ENCODE peak calls at places on chromosome 13, in six cellular contexts. E is mammary epithelial cell, M is kidney, W is colonic mucosa, P is heart right ventricle, T is uterus. H is an unnamed sample.
A peak's percentile ranks its signal among the peaks of the same experiment; 100 is the strongest.

GRCh38 chr13:100254002-100254401 is 165.1 kb downstream of the PCCA start:
- DNase-seq in E (peak; percentile 29), M (no peak), W (no peak), P (no peak), T (no peak), H (no peak)

GRCh38 chr13:95641291-95641811 is 3.2 kb downstream of the DZIP1 start:
- DNase-seq in E (no peak), M (peak; percentile 75), W (no peak), P (no peak), T (peak; percentile 19), H (no peak)

GRCh38 chr13:67100723-67101122 is 129.4 kb downstream of the PCDH9 start:
- DNase-seq in E (no peak), M (no peak), W (no peak), P (no peak), T (no peak), H (no peak)

GRCh38 chr13:72458701-72459100 is 268.7 kb downstream of the MZT1 start:
- DNase-seq in E (peak; percentile 30), M (no peak), W (no peak), P (no peak), T (no peak), H (peak; percentile 7)

GRCh38 chr13:50589651-50590054 is 253.8 kb downstream of the DLEU7 start:
- DNase-seq in E (peak; percentile 77), M (no peak), W (no peak), P (no peak), T (no peak), H (peak; percentile 79)

GRCh38 chr13:26019881-26020535 is 31.8 kb downstream of the SHISA2 start:
- DNase-seq in E (no peak), M (no peak), W (no peak), P (no peak), T (no peak), H (no peak)

GRCh38 chr13:101552797-101553196 is 100.3 kb downstream of the ITGBL1 start:
- DNase-seq in E (peak; percentile 25), M (no peak), W (no peak), P (no peak), T (no peak), H (peak; percentile 27)

GRCh38 chr13:107713314-107713713 is 502.0 kb downstream of the LIG4 start:
- DNase-seq in E (no peak), M (no peak), W (no peak), P (no peak), T (no peak), H (no peak)

GRCh38 chr13:68358218-68358817 is 1128.2 kb upstream of the PCDH9 start:
- DNase-seq in E (no peak), M (no peak), W (no peak), P (no peak), T (no peak), H (no peak)

GRCh38 chr13:37106642-37107041 is 1.2 kb upstream of the CSNK1A1L start:
- DNase-seq in E (peak; percentile 3), M (no peak), W (no peak), P (no peak), T (no peak), H (no peak)

GRCh38 chr13:102400619-102401125 is 1.2 kb downstream of the FGF14 start:
- DNase-seq in E (peak; percentile 11), M (peak; percentile 69), W (no peak), P (no peak), T (peak; percentile 22), H (no peak)

DNA sequence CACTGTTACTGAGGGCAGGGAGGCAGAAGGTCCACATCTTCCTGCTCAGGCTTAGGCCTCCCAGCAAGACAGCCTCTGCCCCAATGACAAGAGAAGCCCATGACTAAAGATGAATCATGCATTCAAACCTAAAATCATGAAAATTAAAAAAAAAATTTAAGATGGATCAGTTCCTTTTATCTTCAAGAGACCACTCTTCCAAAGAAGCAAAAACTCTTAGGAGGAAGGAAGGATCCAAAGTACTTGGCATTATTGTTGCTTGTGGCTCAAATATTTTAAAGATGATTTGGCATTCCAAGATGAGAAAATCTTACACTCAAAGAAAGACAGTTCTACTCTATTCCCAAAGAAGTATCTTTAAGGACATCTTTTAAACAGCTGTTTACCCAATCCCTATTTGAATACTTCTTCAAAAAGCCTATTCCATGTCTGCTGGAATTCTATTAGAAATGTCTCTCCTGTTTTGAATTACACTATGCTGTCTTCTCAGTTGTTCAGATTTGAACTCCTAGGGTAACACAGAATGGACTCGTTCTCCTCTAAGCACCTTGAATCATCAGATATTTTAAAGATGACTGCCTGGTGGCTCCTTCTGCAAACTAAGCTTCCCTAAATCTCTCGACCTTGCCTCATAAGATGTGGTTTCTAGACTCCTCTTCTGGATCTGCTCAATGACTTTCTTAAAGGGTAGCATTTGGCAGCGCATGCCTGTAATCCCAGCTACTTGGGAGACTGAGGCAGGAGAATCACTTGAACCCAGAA is 7.0 kb downstream of the SERP2 start:
- DNase-seq in E (no peak), M (no peak), W (no peak), P (no peak), T (no peak), H (no peak)
- H3K27ac ChIP-seq in E (no peak overlapping the region), M (no peak overlapping the region), W (peak overlapping the region; percentile 16), P (no peak overlapping the region), T (no peak overlapping the region), H (no peak overlapping the region)

GRCh38 chr13:27789153-27789494 is 3.2 kb upstream of the GSX1 start:
- DNase-seq in E (no peak), M (no peak), W (no peak), P (no peak), T (no peak), H (no peak)

GRCh38 chr13:27788271-27788670 is 4.0 kb upstream of the GSX1 start:
- DNase-seq in E (no peak), M (no peak), W (no peak), P (no peak), T (no peak), H (no peak)

GRCh38 chr13:27791146-27791900 is 960 bp upstream of the GSX1 start:
- DNase-seq in E (no peak), M (no peak), W (no peak), P (no peak), T (no peak), H (no peak)

GRCh38 chr13:27790523-27790922 is 1.8 kb upstream of the GSX1 start:
- DNase-seq in E (no peak), M (no peak), W (no peak), P (no peak), T (no peak), H (no peak)

DNA sequence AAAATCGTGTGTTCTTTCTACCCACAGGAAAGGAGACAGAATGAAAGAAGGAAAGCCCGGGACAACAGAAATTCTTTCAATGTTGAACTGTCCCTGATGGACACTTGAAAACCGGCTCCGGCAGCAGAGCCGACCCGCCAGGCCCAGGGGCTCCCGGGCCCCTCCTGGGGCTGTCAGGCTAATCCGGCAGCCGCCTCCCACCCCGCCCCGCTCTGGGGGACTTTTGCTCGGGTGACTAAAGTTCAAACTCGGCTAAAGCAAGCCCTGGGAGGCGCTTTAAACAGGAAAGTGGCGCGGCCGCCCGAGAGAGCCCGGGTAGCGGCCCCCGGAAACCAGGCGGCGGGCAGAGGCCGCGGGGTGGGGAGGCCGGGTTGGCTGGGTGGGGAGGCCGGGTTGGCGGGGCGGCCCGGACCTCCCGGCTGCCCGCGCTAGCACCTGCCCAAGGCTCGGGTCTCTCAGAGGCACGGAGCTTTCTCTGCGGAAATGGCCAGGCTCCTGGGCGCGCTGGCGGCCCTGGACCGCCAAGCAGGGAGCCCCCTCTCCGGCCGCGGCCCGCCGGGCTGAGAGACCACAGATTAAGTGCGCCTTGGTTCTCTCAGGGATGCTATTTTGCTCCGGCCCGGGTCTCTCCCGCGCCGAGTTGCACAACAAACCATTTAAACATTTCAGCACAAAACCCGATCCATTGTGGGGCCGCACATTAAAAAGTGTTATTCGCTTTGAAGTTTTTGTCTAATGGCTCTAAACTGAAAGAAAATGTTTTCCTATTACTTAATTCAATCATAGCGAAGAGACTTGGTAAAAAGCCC is 2.6 kb upstream of the GSX1 start:
- DNase-seq in E (no peak), M (no peak), W (no peak), P (no peak), T (no peak), H (no peak)
- H3K4me3 ChIP-seq in E (no peak overlapping the region), M (no peak overlapping the region), W (no peak overlapping the region), P (no peak overlapping the region), T (no peak overlapping the region), H (no peak overlapping the region)

GRCh38 chr13:97067342-97067895 is 73.1 kb upstream of the OXGR1 start:
- DNase-seq in E (no peak), M (no peak), W (no peak), P (no peak), T (no peak), H (peak; percentile 51)
- TF ChIP-seq CTCF in E (peak; percentile 20), M (no peak), W (no peak), P (no peak), T (no peak), H (peak; percentile 27)

GRCh38 chr13:109735567-109735966 is 50.8 kb downstream of the IRS2 start:
- DNase-seq in E (no peak), M (no peak), W (no peak), P (no peak), T (no peak), H (no peak)
- H3K27ac ChIP-seq in E (no peak overlapping the region), M (no peak overlapping the region), W (no peak overlapping the region), P (no peak overlapping the region), T (no peak overlapping the region), H (no peak overlapping the region)

DNA sequence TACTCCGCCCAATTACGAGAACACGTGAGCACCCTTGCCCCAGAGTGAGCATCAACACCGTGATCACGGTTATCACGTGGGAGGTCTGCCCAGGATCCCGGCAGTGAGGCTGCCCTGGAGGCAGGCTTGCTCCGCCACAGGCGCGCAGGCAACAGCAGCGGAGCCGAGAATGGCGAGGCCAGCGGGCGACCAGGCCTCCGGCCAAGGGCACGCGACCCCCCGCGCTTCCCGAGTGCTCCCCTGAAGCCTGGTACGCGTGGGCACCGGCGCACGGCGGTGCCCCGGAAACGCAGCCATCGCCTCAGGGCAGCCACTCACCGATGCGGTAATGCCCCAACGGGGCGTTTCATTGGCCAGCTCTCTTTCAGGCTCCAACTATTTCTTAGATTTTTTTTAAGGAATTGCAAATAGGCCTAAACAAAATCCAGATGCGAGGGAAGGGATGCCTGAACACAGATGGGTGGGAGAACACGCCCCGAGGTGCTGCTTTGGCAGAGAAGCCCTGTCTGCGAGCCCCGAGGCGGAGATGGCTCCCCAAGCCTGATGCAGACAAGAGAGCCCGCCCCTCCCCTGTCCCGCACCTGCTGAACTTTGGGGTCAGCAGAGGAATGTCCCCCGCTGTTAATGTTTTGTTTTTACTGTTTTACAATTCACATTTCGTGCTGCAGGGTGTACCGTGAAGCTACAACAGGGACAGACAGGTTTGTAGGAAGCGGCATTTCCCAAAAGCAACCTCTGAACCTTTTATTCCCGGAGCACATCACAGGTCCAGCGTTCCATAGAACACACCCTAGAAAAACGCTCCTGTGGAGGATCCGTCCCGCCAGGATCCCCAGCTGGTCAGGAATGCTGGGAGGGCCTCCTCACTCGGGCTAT is 132.7 kb downstream of the ZDHHC20 start:
- DNase-seq in E (peak; percentile 25), M (no peak), W (peak; percentile 41), P (no peak), T (peak; percentile 19), H (peak; percentile 26)
- H3K4me3 ChIP-seq in E (peak overlapping the region; percentile 48), M (peak overlapping the region; percentile 60), W (peak overlapping the region; percentile 51), P (peak overlapping the region; percentile 22), T (peak overlapping the region; percentile 34), H (peak overlapping the region; percentile 42)

GRCh38 chr13:20305587-20305986 is 73.5 kb upstream of the GJB6 start:
- DNase-seq in E (no peak), M (no peak), W (no peak), P (no peak), T (no peak), H (no peak)
- TF ChIP-seq CTCF in E (no peak), M (no peak), W (no peak), P (no peak), T (no peak), H (no peak)

GRCh38 chr13:46866150-46866549 is 30.7 kb downstream of the HTR2A start:
- DNase-seq in E (peak; percentile 57), M (no peak), W (peak; percentile 33), P (no peak), T (no peak), H (peak; percentile 24)
- H3K27ac ChIP-seq in E (no peak overlapping the region), M (no peak overlapping the region), W (no peak overlapping the region), P (no peak overlapping the region), T (no peak overlapping the region), H (no peak overlapping the region)